ENCODE peak calls at places on chromosomes 3 and 15, in six cellular contexts. One of them, this sample, is unnamed.

GRCh38 chr3:183085634-183086390 is 13.5 kb downstream of the MCCC1 start:
- DNase-seq in uterus: no peak
- DNase-seq in OCI-LY7: peak
- DNase-seq in HL-60: no peak
- DNase-seq in cardiac muscle cell: peak
- DNase-seq in esophagus squamous epithelium: no peak
- DNase-seq in this sample: no peak

GRCh38 chr3:158532099-158532734 is 38.8 kb upstream of the MLF1 start:
- DNase-seq in cardiac muscle cell: peak
- DNase-seq in uterus: no peak
- DNase-seq in HL-60: peak
- DNase-seq in esophagus squamous epithelium: no peak
- DNase-seq in OCI-LY7: peak
- DNase-seq in this sample: no peak

GRCh38 chr3:53100818-53101466 is 29.3 kb downstream of the RFT1 start:
- DNase-seq in uterus: no peak
- DNase-seq in HL-60: no peak
- DNase-seq in cardiac muscle cell: no peak
- DNase-seq in esophagus squamous epithelium: no peak
- DNase-seq in OCI-LY7: no peak
- DNase-seq in this sample: no peak

GRCh38 chr3:178367817-178368617 is 168.2 kb upstream of the KCNMB2 start:
- DNase-seq in cardiac muscle cell: peak
- DNase-seq in OCI-LY7: no peak
- DNase-seq in esophagus squamous epithelium: no peak
- DNase-seq in HL-60: no peak
- DNase-seq in uterus: no peak
- DNase-seq in this sample: no peak

GRCh38 chr3:153958635-153959320 is 162.4 kb upstream of the ARHGEF26 start:
- DNase-seq in OCI-LY7: no peak
- DNase-seq in HL-60: no peak
- DNase-seq in cardiac muscle cell: peak
- DNase-seq in uterus: no peak
- DNase-seq in esophagus squamous epithelium: no peak
- DNase-seq in this sample: no peak

GRCh38 chr15:47384316-47384715 is 333.0 kb upstream of the SEMA6D start:
- DNase-seq in OCI-LY7: no peak
- DNase-seq in esophagus squamous epithelium: no peak
- DNase-seq in HL-60: no peak
- DNase-seq in uterus: no peak
- DNase-seq in cardiac muscle cell: peak
- DNase-seq in this sample: no peak

GRCh38 chr3:27521872-27522265 is 37.7 kb upstream of the SLC4A7 start:
- DNase-seq in HL-60: no peak
- DNase-seq in uterus: no peak
- DNase-seq in cardiac muscle cell: no peak
- DNase-seq in esophagus squamous epithelium: no peak
- DNase-seq in OCI-LY7: no peak
- DNase-seq in this sample: no peak

GRCh38 chr15:52652984-52653383 is 26.2 kb downstream of the ATOSA start:
- DNase-seq in HL-60: no peak
- DNase-seq in cardiac muscle cell: peak
- DNase-seq in uterus: no peak
- DNase-seq in OCI-LY7: no peak
- DNase-seq in esophagus squamous epithelium: no peak
- DNase-seq in this sample: no peak

GRCh38 chr3:53974314-53974713 is 82.7 kb upstream of the SELENOK start:
- DNase-seq in HL-60: no peak
- DNase-seq in esophagus squamous epithelium: no peak
- DNase-seq in OCI-LY7: no peak
- DNase-seq in cardiac muscle cell: peak
- DNase-seq in uterus: no peak
- DNase-seq in this sample: no peak

GRCh38 chr3:169348981-169349942 is 314.2 kb downstream of the MECOM start:
- DNase-seq in uterus: no peak
- DNase-seq in cardiac muscle cell: peak
- DNase-seq in esophagus squamous epithelium: no peak
- DNase-seq in HL-60: no peak
- DNase-seq in OCI-LY7: no peak
- DNase-seq in this sample: no peak

GRCh38 chr15:69143756-69144436 is 16.5 kb upstream of the GLCE start:
- DNase-seq in esophagus squamous epithelium: no peak
- DNase-seq in cardiac muscle cell: no peak
- DNase-seq in HL-60: no peak
- DNase-seq in OCI-LY7: no peak
- DNase-seq in uterus: no peak
- DNase-seq in this sample: no peak

GRCh38 chr15:27487846-27488245 is 516.9 kb downstream of the GABRG3 start:
- DNase-seq in esophagus squamous epithelium: no peak
- DNase-seq in OCI-LY7: no peak
- DNase-seq in HL-60: no peak
- DNase-seq in cardiac muscle cell: no peak
- DNase-seq in uterus: no peak
- DNase-seq in this sample: no peak

GRCh38 chr15:27490867-27491595 is 520.0 kb downstream of the GABRG3 start:
- DNase-seq in esophagus squamous epithelium: no peak
- DNase-seq in HL-60: no peak
- DNase-seq in cardiac muscle cell: no peak
- DNase-seq in OCI-LY7: no peak
- DNase-seq in uterus: no peak
- DNase-seq in this sample: no peak

GRCh38 chr15:27495963-27496459 is 525.0 kb downstream of the GABRG3 start:
- DNase-seq in esophagus squamous epithelium: no peak
- DNase-seq in cardiac muscle cell: no peak
- DNase-seq in HL-60: no peak
- DNase-seq in OCI-LY7: no peak
- DNase-seq in uterus: no peak
- DNase-seq in this sample: no peak

GRCh38 chr15:27486676-27487290 is 515.8 kb downstream of the GABRG3 start:
- DNase-seq in cardiac muscle cell: no peak
- DNase-seq in OCI-LY7: no peak
- DNase-seq in uterus: no peak
- DNase-seq in esophagus squamous epithelium: no peak
- DNase-seq in HL-60: no peak
- DNase-seq in this sample: no peak

GRCh38 chr15:27492021-27492621 is 521.1 kb downstream of the GABRG3 start:
- DNase-seq in HL-60: no peak
- DNase-seq in cardiac muscle cell: no peak
- DNase-seq in OCI-LY7: no peak
- DNase-seq in esophagus squamous epithelium: no peak
- DNase-seq in uterus: no peak
- DNase-seq in this sample: no peak
- H3K4me3 ChIP-seq in HL-60: no peak
- H3K4me3 ChIP-seq in cardiac muscle cell: no peak
- H3K4me3 ChIP-seq in OCI-LY7: no peak
- H3K4me3 ChIP-seq in esophagus squamous epithelium: no peak
- H3K4me3 ChIP-seq in uterus: no peak
- H3K4me3 ChIP-seq in this sample: no peak

DNA sequence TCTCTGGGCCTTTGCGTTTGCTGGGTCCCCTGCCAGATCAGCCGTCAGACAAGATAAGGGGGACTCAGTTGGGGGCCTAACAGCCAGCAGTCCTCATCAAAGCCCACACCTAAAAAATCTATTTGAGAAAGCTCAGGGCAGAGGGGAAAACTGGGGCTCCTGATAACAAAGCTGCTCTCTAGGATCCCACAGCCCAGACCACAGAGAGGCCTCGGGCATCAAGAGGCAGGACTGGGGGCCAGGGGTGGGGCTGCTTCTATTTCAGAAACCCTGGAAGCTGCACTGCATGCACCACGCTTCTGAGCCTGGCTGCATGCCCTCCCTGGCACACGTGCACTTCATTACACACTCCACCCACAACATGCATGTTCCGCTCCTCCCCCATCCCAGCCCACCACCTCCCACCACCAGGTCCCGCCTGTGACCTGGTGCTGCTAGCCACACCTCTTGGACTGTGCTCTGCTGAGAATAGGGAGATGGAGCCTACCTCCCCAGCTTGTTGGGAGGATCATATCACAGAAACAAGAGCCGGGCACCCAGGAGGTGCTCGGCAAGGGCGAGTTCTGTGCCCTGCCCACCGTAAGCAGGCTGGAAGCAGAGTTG is 26.6 kb downstream of the FBLN2 start:
- DNase-seq in HL-60: no peak
- DNase-seq in uterus: no peak
- DNase-seq in cardiac muscle cell: no peak
- DNase-seq in esophagus squamous epithelium: no peak
- DNase-seq in OCI-LY7: no peak
- DNase-seq in this sample: no peak
- H3K27ac ChIP-seq in HL-60: no peak
- H3K27ac ChIP-seq in uterus: no peak
- H3K27ac ChIP-seq in cardiac muscle cell: peak
- H3K27ac ChIP-seq in esophagus squamous epithelium: no peak
- H3K27ac ChIP-seq in OCI-LY7: no peak
- H3K27ac ChIP-seq in this sample: no peak

GRCh38 chr15:32003558-32003957 is 26.8 kb upstream of the CHRNA7 start:
- DNase-seq in uterus: no peak
- DNase-seq in OCI-LY7: no peak
- DNase-seq in esophagus squamous epithelium: no peak
- DNase-seq in HL-60: no peak
- DNase-seq in cardiac muscle cell: no peak
- DNase-seq in this sample: no peak
- TF ChIP-seq CTCF in uterus: no peak
- TF ChIP-seq CTCF in OCI-LY7: no peak
- TF ChIP-seq CTCF in esophagus squamous epithelium: no peak
- TF ChIP-seq CTCF in HL-60: no peak
- TF ChIP-seq CTCF in cardiac muscle cell: no peak
- TF ChIP-seq CTCF in this sample: no peak

DNA sequence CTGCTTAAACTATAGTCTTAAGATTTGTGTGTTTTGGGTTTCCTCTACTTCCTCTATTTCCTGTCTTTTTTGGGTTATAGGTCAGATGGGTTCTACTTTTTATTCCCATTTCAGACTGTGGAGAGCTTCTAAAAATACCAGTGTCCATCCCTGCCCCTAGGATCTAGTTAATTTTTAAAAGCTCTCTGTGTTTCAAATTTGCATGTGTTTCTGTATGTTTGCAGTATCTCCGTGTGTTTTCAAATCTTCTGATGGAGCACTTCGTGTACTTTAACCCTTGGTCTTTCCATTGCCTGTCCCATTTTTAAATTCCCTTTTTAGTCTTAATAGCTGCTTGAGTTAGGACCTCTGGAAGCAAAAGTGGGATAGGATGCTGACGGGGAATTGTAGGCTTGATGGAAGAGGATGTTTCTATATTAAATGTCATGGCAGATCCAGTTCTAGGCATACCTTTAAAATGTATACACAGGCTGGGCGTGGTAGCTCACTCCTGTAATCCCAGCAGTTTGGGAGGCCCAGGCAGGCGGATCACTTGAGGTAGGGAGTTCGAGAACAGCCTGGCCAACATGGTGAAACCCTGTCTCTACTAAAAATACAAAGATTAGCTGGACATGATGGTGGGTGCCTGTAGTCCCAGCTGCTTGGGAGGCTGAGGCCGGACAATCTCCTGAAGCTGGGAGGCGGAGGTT is 8.4 kb downstream of the CHD2 start:
- DNase-seq in cardiac muscle cell: no peak
- DNase-seq in esophagus squamous epithelium: no peak
- DNase-seq in uterus: no peak
- DNase-seq in HL-60: no peak
- DNase-seq in OCI-LY7: no peak
- DNase-seq in this sample: peak
- H3K4me3 ChIP-seq in cardiac muscle cell: no peak
- H3K4me3 ChIP-seq in esophagus squamous epithelium: no peak
- H3K4me3 ChIP-seq in uterus: no peak
- H3K4me3 ChIP-seq in HL-60: no peak
- H3K4me3 ChIP-seq in OCI-LY7: peak
- H3K4me3 ChIP-seq in this sample: peak

GRCh38 chr15:76994496-76994895 is 430 bp upstream of the PSTPIP1 start:
- DNase-seq in OCI-LY7: no peak
- DNase-seq in cardiac muscle cell: no peak
- DNase-seq in HL-60: no peak
- DNase-seq in uterus: no peak
- DNase-seq in esophagus squamous epithelium: no peak
- DNase-seq in this sample: no peak

GRCh38 chr15:76994971-76995945 is at the start of gene PSTPIP1:
- DNase-seq in uterus: no peak
- DNase-seq in cardiac muscle cell: no peak
- DNase-seq in esophagus squamous epithelium: no peak
- DNase-seq in OCI-LY7: peak
- DNase-seq in HL-60: peak
- DNase-seq in this sample: no peak

GRCh38 chr15:76994001-76994400 is 925 bp upstream of the PSTPIP1 start:
- DNase-seq in OCI-LY7: no peak
- DNase-seq in HL-60: no peak
- DNase-seq in esophagus squamous epithelium: no peak
- DNase-seq in uterus: no peak
- DNase-seq in cardiac muscle cell: no peak
- DNase-seq in this sample: no peak

GRCh38 chr15:76996526-76997401 is 1.8 kb downstream of the PSTPIP1 start:
- DNase-seq in esophagus squamous epithelium: no peak
- DNase-seq in cardiac muscle cell: peak
- DNase-seq in uterus: no peak
- DNase-seq in OCI-LY7: no peak
- DNase-seq in HL-60: no peak
- DNase-seq in this sample: no peak

GRCh38 chr15:76996076-76996525 is 1.2 kb downstream of the PSTPIP1 start:
- DNase-seq in uterus: no peak
- DNase-seq in cardiac muscle cell: no peak
- DNase-seq in HL-60: no peak
- DNase-seq in esophagus squamous epithelium: no peak
- DNase-seq in OCI-LY7: no peak
- DNase-seq in this sample: no peak
- H3K27ac ChIP-seq in uterus: no peak
- H3K27ac ChIP-seq in cardiac muscle cell: no peak
- H3K27ac ChIP-seq in HL-60: peak
- H3K27ac ChIP-seq in esophagus squamous epithelium: no peak
- H3K27ac ChIP-seq in OCI-LY7: no peak
- H3K27ac ChIP-seq in this sample: peak

GRCh38 chr3:156378871-156379270 is 176.0 kb downstream of the SSR3 start:
- DNase-seq in uterus: no peak
- DNase-seq in cardiac muscle cell: no peak
- DNase-seq in OCI-LY7: no peak
- DNase-seq in esophagus squamous epithelium: no peak
- DNase-seq in HL-60: no peak
- DNase-seq in this sample: no peak

GRCh38 chr3:156381253-156381652 is 173.7 kb downstream of the SSR3 start:
- DNase-seq in esophagus squamous epithelium: no peak
- DNase-seq in cardiac muscle cell: no peak
- DNase-seq in HL-60: no peak
- DNase-seq in OCI-LY7: no peak
- DNase-seq in uterus: no peak
- DNase-seq in this sample: no peak

GRCh38 chr3:156383433-156384025 is 171.4 kb downstream of the SSR3 start:
- DNase-seq in uterus: no peak
- DNase-seq in OCI-LY7: no peak
- DNase-seq in esophagus squamous epithelium: no peak
- DNase-seq in HL-60: no peak
- DNase-seq in cardiac muscle cell: no peak
- DNase-seq in this sample: no peak

GRCh38 chr3:156379327-156379726 is 175.6 kb downstream of the SSR3 start:
- DNase-seq in uterus: no peak
- DNase-seq in cardiac muscle cell: no peak
- DNase-seq in esophagus squamous epithelium: no peak
- DNase-seq in OCI-LY7: no peak
- DNase-seq in HL-60: no peak
- DNase-seq in this sample: no peak

GRCh38 chr3:156382458-156383346 is 172.2 kb downstream of the SSR3 start:
- DNase-seq in uterus: no peak
- DNase-seq in esophagus squamous epithelium: no peak
- DNase-seq in cardiac muscle cell: peak
- DNase-seq in HL-60: no peak
- DNase-seq in OCI-LY7: peak
- DNase-seq in this sample: no peak
- TF ChIP-seq CTCF in uterus: no peak
- TF ChIP-seq CTCF in esophagus squamous epithelium: peak
- TF ChIP-seq CTCF in cardiac muscle cell: peak
- TF ChIP-seq CTCF in HL-60: peak
- TF ChIP-seq CTCF in OCI-LY7: peak
- TF ChIP-seq CTCF in this sample: no peak

This sample was measured in coronary artery.